ENCODE peak calls at places on chromosomes 13 and 19, in eight cellular contexts. X, I, V, M, G, R, A and B are unnamed samples.

GRCh38 chr13:42973581-42973980 is 18.5 kb downstream of the EPSTI1 start:
- DNase-seq in X (no peak), I (no peak), V (no peak), M (no peak), G (no peak), R (no peak), A (no peak), B (no peak)

GRCh38 chr19:47107953-47108746 is 5.4 kb downstream of the ZC3H4 start:
- DNase-seq in X (no peak), I (peak; percentile 50), V (no peak), M (no peak), G (no peak), R (no peak), A (peak; percentile 29), B (peak; percentile 42)

GRCh38 chr13:36764536-36764935 is 54.5 kb upstream of the RFXAP start:
- DNase-seq in X (no peak), I (no peak), V (no peak), M (no peak), G (no peak), R (no peak), A (no peak), B (no peak)

GRCh38 chr19:15115080-15115479 is 7.9 kb downstream of the SYDE1 start:
- DNase-seq in X (no peak), I (no peak), V (peak; percentile 21), M (no peak), G (no peak), R (no peak), A (peak; percentile 68), B (peak; percentile 55)

GRCh38 chr13:111122631-111123030 is 7.5 kb downstream of the ARHGEF7 start:
- DNase-seq in X (no peak), I (no peak), V (no peak), M (no peak), G (no peak), R (no peak), A (no peak), B (no peak)

GRCh38 chr13:29081036-29081435 is 260.9 kb downstream of the MTUS2 start:
- DNase-seq in X (no peak), I (no peak), V (no peak), M (no peak), G (no peak), R (no peak), A (no peak), B (peak; percentile 1)

GRCh38 chr13:42969558-42970172 is 22.4 kb downstream of the EPSTI1 start:
- DNase-seq in X (peak; percentile 42), I (peak; percentile 40), V (peak; percentile 84), M (peak; percentile 86), G (peak; percentile 82), R (peak; percentile 85), A (peak; percentile 69), B (peak; percentile 63)

GRCh38 chr13:77267362-77267761 is 59.5 kb downstream of the MYCBP2 start:
- DNase-seq in X (no peak), I (no peak), V (no peak), M (no peak), G (no peak), R (no peak), A (peak; percentile 34), B (peak; percentile 43)

GRCh38 chr13:31046711-31047279 is 114.3 kb downstream of the TEX26 start:
- DNase-seq in X (no peak), I (no peak), V (peak; percentile 72), M (no peak), G (peak; percentile 62), R (no peak), A (peak; percentile 68), B (no peak)

GRCh38 chr13:21402586-21403307 is 56.4 kb downstream of the ZDHHC20 start:
- DNase-seq in X (peak; percentile 22), I (peak; percentile 56), V (no peak), M (no peak), G (no peak), R (no peak), A (peak; percentile 71), B (peak; percentile 21)

GRCh38 chr13:94481966-94482365 is 2.5 kb upstream of the DCT start:
- DNase-seq in X (no peak), I (peak; percentile 35), V (no peak), M (no peak), G (peak; percentile 66), R (no peak), A (peak; percentile 66), B (peak; percentile 66)

GRCh38 chr13:28566891-28567290 is 72.0 kb upstream of the FLT1 start:
- DNase-seq in X (no peak), I (no peak), V (no peak), M (no peak), G (no peak), R (no peak), A (no peak), B (no peak)

GRCh38 chr13:37168151-37168550 is 62.7 kb upstream of the CSNK1A1L start:
- DNase-seq in X (no peak), I (no peak), V (no peak), M (no peak), G (no peak), R (no peak), A (no peak), B (peak; percentile 29)

GRCh38 chr13:43786766-43787517 is at the start of gene ENOX1:
- DNase-seq in X (peak; percentile 34), I (peak; percentile 64), V (peak; percentile 92), M (peak; percentile 69), G (peak; percentile 89), R (peak; percentile 81), A (peak; percentile 74), B (peak; percentile 71)

GRCh38 chr13:110971486-110971885 is 56.6 kb upstream of the ANKRD10 start:
- DNase-seq in X (no peak), I (no peak), V (no peak), M (no peak), G (no peak), R (no peak), A (no peak), B (no peak)

GRCh38 chr13:66312312-66313087 is 917.6 kb downstream of the PCDH9 start:
- DNase-seq in X (no peak), I (no peak), V (no peak), M (no peak), G (peak; percentile 16), R (no peak), A (peak; percentile 80), B (peak; percentile 42)

GRCh38 chr13:52808842-52809219 is 39.6 kb downstream of the PCDH8 start:
- DNase-seq in X (no peak), I (no peak), V (no peak), M (no peak), G (no peak), R (no peak), A (no peak), B (no peak)

GRCh38 chr13:34207334-34207733 is 389.4 kb downstream of the RFC3 start:
- DNase-seq in X (no peak), I (peak; percentile 9), V (no peak), M (no peak), G (peak; percentile 43), R (no peak), A (peak; percentile 70), B (peak; percentile 91)

GRCh38 chr13:42893346-42893745 is 98.7 kb downstream of the EPSTI1 start:
- DNase-seq in X (no peak), I (peak; percentile 12), V (no peak), M (no peak), G (no peak), R (no peak), A (peak; percentile 50), B (peak; percentile 89)

DNA sequence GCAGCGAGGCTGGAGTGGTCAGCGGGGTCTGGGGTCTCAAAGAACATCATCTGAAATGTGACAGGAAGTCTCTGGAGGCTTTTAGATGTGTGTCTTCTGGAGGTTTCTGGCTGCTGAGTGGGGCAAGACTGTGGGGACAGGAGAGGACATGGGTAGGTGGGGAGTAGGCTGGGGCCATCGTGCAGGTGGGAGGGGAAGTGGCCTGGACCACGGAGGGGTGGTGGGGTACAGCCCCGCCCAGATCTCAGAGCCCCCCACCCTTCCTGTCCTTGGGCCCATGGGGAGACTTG is 6.2 kb downstream of the AP1M1 start:
- DNase-seq in X (no peak), I (no peak), V (peak; percentile 15), M (no peak), G (no peak), R (no peak), A (no peak), B (no peak)
- H3K4me3 ChIP-seq in X (no peak overlapping the region), I (no peak overlapping the region), V (no peak overlapping the region), M (no peak overlapping the region), G (no peak overlapping the region), R (no peak overlapping the region), A (no peak overlapping the region), B (no peak overlapping the region)

GRCh38 chr13:58908019-58908679 is 1255.6 kb downstream of the DIAPH3 start:
- DNase-seq in X (no peak), I (no peak), V (no peak), M (no peak), G (no peak), R (no peak), A (no peak), B (no peak)

GRCh38 chr13:58906329-58907007 is 1257.3 kb downstream of the DIAPH3 start:
- DNase-seq in X (no peak), I (no peak), V (no peak), M (peak; percentile 28), G (no peak), R (no peak), A (no peak), B (no peak)

DNA sequence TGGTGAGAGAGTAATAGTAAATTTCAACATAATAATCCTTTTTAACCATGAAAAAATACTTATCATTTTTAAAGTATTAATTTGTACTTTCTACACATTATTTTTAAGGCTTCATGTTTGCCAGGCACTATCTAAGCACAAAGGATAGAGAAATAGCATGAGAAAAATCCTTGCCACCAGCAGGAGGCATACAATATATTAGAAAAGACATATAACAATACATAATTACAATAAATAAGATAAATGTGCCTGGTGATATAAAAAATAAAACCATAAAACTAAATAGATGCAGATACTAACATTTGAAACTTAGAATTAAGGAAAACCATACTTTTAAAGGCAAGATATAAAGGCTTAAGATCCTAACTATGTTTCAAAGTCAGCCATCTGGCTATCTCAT is 1256.4 kb downstream of the DIAPH3 start:
- DNase-seq in X (no peak), I (no peak), V (no peak), M (no peak), G (no peak), R (no peak), A (peak; percentile 0), B (no peak)
- TF ChIP-seq CTCF in X (no peak), I (no peak), V (peak; percentile 47), M (no peak), G (no peak), R (no peak), A (peak; percentile 27), B (no peak)

DNA sequence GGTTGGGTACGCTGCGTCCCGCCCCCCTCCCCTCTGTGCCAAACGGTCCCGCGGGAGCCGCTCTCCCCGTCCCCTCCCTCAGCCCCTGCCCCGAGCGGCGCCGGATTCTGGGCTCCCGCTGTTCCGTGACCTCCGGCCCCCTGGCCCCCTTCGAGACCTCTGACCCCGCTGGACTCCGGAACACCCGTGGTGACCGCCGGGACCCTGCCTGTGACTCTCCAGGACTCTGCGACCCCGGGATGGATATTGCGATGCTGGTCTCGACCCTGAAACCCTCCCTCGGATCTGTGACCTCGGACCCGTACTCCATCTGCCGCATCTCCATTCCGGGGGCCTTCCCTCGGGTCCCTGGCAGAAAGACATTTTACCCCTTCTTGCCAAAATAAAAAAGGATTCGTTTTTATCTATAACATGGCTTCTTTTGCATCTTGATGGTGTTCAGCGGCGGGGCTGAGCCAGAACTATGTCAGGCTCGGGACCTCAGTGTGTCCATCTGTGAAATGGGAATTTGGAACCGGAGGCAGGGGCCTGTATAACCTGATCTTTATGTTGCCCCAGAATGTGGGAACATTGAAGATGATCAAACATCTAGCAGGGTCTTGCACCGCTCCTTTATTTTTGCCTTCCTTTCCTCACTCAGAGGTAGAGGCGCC is 654 bp upstream of the MEGF8 start:
- DNase-seq in X (no peak), I (no peak), V (no peak), M (no peak), G (no peak), R (no peak), A (no peak), B (no peak)
- H3K4me3 ChIP-seq in X (peak overlapping the region; percentile 17), I (peak overlapping the region; percentile 30), V (peak overlapping the region; percentile 14), M (peak overlapping the region; percentile 96), G (no peak overlapping the region), R (no peak overlapping the region), A (no peak overlapping the region), B (peak overlapping the region; percentile 29)

GRCh38 chr13:69524459-69525155 is 583.0 kb upstream of the ATXN8OS start:
- DNase-seq in X (no peak), I (no peak), V (no peak), M (no peak), G (no peak), R (no peak), A (no peak), B (no peak)
- TF ChIP-seq CTCF in X (no peak), I (no peak), V (peak; percentile 61), M (peak; percentile 11), G (peak; percentile 61), R (no peak), A (peak; percentile 13), B (no peak)